ENCODE peak calls at places on chromosomes 13 and 19, in five cellular contexts. T is body of pancreas, E is tibial nerve, K is H54, X is suprapubic skin. U is an unnamed sample.

GRCh38 chr19:4583961-4584669 is 24.6 kb upstream of the SEMA6B start:
- DNase-seq in T (peak), E (no peak), K (no peak), X (no peak), U (no peak)

GRCh38 chr19:29927944-29928669 is 13.9 kb upstream of the URI1 start:
- DNase-seq in T (no peak), E (no peak), K (no peak), X (no peak), U (no peak)

GRCh38 chr19:49497047-49497789 is 984 bp downstream of the RPS11 start:
- DNase-seq in T (no peak), E (peak), K (no peak), X (peak), U (peak)

GRCh38 chr13:38090913-38091312 is 221.3 kb upstream of the TRPC4 start:
- DNase-seq in T (no peak), E (no peak), K (no peak), X (no peak), U (no peak)

GRCh38 chr13:23558675-23559536 is 11.3 kb upstream of the TNFRSF19 start:
- DNase-seq in T (no peak), E (peak), K (peak), X (no peak), U (peak)

GRCh38 chr19:44109458-44109857 is 3.7 kb upstream of the ZNF225 start:
- DNase-seq in T (no peak), E (no peak), K (no peak), X (no peak), U (no peak)

GRCh38 chr13:112545866-112546265 is 42.1 kb downstream of the TUBGCP3 start:
- DNase-seq in T (no peak), E (no peak), K (peak), X (no peak), U (no peak)

GRCh38 chr19:45184115-45184514 is 5.5 kb downstream of the BLOC1S3 start:
- DNase-seq in T (no peak), E (no peak), K (no peak), X (no peak), U (no peak)

GRCh38 chr19:17424743-17425365 is 5.0 kb downstream of the MVB12A start:
- DNase-seq in T (no peak), E (no peak), K (no peak), X (no peak), U (peak)

GRCh38 chr13:102195566-102196462 is 206.0 kb downstream of the FGF14 start:
- DNase-seq in T (no peak), E (no peak), K (no peak), X (no peak), U (no peak)

GRCh38 chr13:73514208-73514607 is 455.4 kb downstream of the KLF5 start:
- DNase-seq in T (no peak), E (no peak), K (no peak), X (no peak), U (no peak)

GRCh38 chr13:83532809-83533208 is 349.5 kb downstream of the SLITRK1 start:
- DNase-seq in T (no peak), E (no peak), K (no peak), X (no peak), U (no peak)

GRCh38 chr13:24112791-24113190 is 47.7 kb upstream of the SPATA13 start:
- DNase-seq in T (no peak), E (no peak), K (no peak), X (no peak), U (no peak)

GRCh38 chr19:45607071-45608029 is 5.3 kb upstream of the GPR4 start:
- DNase-seq in T (peak), E (peak), K (peak), X (peak), U (peak)

GRCh38 chr13:103568314-103568713 is 502.1 kb upstream of the SLC10A2 start:
- DNase-seq in T (no peak), E (no peak), K (no peak), X (no peak), U (no peak)

GRCh38 chr13:24307211-24308067 is 1.9 kb upstream of the C1QTNF9 start:
- DNase-seq in T (no peak), E (no peak), K (no peak), X (no peak), U (no peak)

GRCh38 chr13:58313219-58313618 is 681.7 kb downstream of the PCDH17 start:
- DNase-seq in T (no peak), E (no peak), K (no peak), X (no peak), U (no peak)

GRCh38 chr13:18962168-18962734 is 219.4 kb downstream of the TUBA3C start:
- DNase-seq in T (no peak), E (no peak), K (no peak), X (no peak), U (no peak)

GRCh38 chr13:18961383-18962117 is 220.1 kb downstream of the TUBA3C start:
- DNase-seq in T (no peak), E (no peak), K (no peak), X (peak), U (no peak)

GRCh38 chr13:18959229-18959628 is 222.4 kb downstream of the TUBA3C start:
- DNase-seq in T (no peak), E (no peak), K (no peak), X (no peak), U (no peak)

GRCh38 chr13:18960637-18961227 is 220.9 kb downstream of the TUBA3C start:
- DNase-seq in T (no peak), E (no peak), K (no peak), X (no peak), U (no peak)

DNA sequence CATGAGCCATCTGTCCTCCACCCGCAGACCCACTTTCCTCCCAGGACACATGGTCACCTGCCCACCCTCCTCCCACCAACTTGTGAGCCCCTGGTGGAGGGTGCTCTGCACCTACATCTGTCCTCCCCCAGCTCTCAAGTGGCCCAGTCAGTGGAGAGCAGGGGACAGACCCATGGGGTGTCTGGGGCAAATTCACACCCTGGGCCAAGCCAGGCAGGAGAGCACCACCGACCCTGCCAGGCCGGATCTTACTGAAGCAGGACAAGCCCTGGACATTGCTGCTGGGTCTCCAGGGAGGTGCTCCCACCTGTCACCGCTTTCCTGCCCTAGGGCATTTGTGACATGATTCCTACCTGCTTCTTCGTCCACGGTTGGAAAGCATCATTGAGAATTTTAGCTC is 221.6 kb downstream of the TUBA3C start:
- DNase-seq in T (no peak), E (no peak), K (no peak), X (no peak), U (no peak)
- TF ChIP-seq POLR2A in T (no peak), E (no peak), K (no peak), X (no peak), U (no peak)

DNA sequence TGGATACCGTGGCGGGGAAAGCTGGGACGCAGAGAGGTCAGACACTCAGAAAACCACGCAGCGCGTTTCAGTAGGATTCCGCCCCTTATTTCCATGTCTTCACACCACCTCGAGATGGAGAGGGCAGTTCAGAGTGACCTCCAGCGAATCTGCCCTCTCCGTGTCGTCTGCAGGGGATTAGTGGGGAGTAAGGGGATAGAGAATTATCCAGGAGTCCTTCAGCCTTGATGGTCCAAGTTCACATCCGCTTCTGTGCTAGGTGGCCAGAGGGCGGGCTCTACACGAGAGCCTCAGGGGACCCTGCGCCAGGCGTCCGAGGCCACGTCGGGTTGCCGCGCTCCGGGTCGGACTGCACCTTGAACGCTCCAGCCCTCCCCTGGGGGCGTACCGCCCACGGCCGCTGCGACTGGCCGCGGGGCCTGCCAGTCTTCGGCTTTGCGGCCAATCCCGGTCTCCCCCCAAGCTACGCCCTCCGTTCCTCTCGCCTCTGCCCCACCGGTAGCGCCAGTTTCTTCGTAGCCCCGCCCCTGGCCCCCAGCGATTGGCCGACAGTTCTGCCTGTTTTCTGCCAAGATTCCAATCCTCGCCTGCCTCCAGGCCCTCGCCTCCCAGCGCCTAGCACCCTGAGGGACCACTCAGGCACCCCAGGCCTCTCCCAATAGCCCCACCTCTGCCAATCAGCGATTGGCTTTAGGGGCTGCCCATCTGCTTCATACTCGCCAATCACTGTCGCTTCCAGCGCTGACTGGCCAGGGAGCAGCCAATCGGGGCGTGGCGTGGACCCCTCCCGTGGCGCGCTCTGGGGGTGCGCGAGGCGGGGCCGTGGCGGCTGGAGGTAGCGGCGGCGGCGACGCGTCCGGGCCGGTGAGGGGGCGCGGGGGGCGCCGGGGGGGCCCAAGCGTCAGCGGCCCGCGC is at the start of gene SLC25A42:
- DNase-seq in T (peak), E (peak), K (peak), X (peak), U (peak)
- TF ChIP-seq POLR2A in T (peak), E (peak), K (peak), X (no peak), U (peak)

GRCh38 chr13:69389899-69390298 is 717.7 kb upstream of the ATXN8OS start:
- DNase-seq in T (no peak), E (no peak), K (no peak), X (no peak), U (no peak)
- TF ChIP-seq POLR2A in T (no peak), E (no peak), K (no peak), X (no peak), U (no peak)

GRCh38 chr19:5690955-5691204 is 785 bp downstream of the RPL36 start:
- DNase-seq in T (no peak), E (no peak), K (no peak), X (no peak), U (no peak)

GRCh38 chr19:5692785-5693194 is 2.7 kb downstream of the RPL36 start:
- DNase-seq in T (no peak), E (no peak), K (no peak), X (no peak), U (no peak)

GRCh38 chr19:5691930-5692784 is 2.1 kb downstream of the RPL36 start:
- DNase-seq in T (no peak), E (no peak), K (no peak), X (no peak), U (peak)

GRCh38 chr19:5691205-5691929 is 1.3 kb downstream of the RPL36 start:
- DNase-seq in T (peak), E (peak), K (no peak), X (no peak), U (peak)

DNA sequence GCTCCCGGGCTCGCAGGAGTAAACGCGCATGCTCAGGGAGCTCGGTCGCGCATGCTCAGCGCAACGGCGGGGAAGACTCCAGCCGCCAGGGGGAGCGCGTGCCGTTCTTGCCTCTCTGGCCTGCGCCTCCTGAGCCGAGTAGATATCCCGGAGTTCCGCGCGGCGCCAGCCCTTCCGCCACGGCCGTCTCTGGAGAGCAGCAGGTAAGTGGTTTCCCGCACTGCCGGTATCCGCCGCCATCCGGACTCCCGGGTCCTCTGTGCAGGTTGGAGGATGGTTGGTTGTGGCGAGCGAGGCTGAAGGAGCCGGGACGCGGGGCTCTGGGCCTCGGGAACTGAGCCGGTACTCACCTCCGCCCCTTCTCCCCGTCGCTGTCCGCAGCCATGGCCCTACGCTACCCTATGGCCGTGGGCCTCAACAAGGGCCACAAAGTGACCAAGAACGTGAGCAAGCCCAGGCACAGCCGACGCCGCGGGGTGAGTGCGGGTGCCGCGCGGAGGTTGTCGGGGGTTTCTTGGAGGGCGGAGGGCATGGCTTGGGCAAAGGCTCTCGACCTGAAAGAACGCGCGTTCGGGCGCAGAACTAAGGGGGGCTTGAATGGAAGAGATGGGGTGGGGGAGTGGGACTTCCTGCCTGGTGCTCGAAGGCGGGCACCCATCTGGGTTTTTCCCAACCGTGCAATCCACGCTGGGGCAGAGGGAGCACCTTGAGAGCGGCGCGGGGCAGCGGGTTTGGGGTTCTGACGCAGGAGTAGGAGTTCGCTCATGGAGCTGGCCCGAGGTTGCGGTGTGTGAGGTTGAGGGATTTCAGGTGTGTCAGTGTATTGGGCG is at the start of gene RPL36:
- DNase-seq in T (peak), E (peak), K (peak), X (peak), U (peak)
- TF ChIP-seq POLR2A in T (peak), E (peak), K (peak), X (peak), U (peak)

GRCh38 chr19:38629568-38629967 is 10.6 kb downstream of the EIF3K start:
- DNase-seq in T (no peak), E (no peak), K (no peak), X (no peak), U (no peak)

GRCh38 chr19:38624822-38625221 is 5.8 kb downstream of the EIF3K start:
- DNase-seq in T (no peak), E (no peak), K (no peak), X (no peak), U (no peak)

GRCh38 chr19:38626401-38626800 is 7.4 kb downstream of the EIF3K start:
- DNase-seq in T (no peak), E (no peak), K (no peak), X (no peak), U (no peak)
- TF ChIP-seq POLR2A in T (no peak), E (no peak), K (no peak), X (no peak), U (no peak)